ENCODE peak calls at places on chromosomes 12 and 14, in five cellular contexts. H is C1 segment of cervical spinal cord; J is activated CD4-positive, CD25-positive, alpha-beta regulatory T cell; A is Peyer's patch; F is AG09319. U is an unnamed sample.
A peak's percentile ranks its signal among the peaks of the same experiment; 100 is the strongest.

GRCh38 chr14:69693823-69694729 is 72.9 kb upstream of the SRSF5 start:
- DNase-seq in H (no peak), A (no peak), J (no peak), F (peak; percentile 18), U (no peak)

GRCh38 chr12:104741072-104741471 is 217.0 kb downstream of the SLC41A2 start:
- DNase-seq in J (no peak), F (no peak), A (no peak), H (no peak), U (no peak)

GRCh38 chr12:123237646-123238329 is 4.6 kb downstream of the MTRFR start:
- DNase-seq in A (peak; percentile 74), F (peak; percentile 34), H (no peak), J (peak; percentile 41), U (peak; percentile 45)

GRCh38 chr14:50800032-50800431 is 30.9 kb downstream of the NIN start:
- DNase-seq in F (no peak), J (no peak), A (no peak), H (no peak), U (no peak)

GRCh38 chr14:21346532-21347135 is 37.2 kb downstream of the SUPT16H start:
- DNase-seq in J (no peak), F (peak; percentile 16), H (no peak), A (no peak), U (no peak)

GRCh38 chr12:12909995-12910391 is 18.6 kb downstream of the GPRC5A start:
- DNase-seq in J (no peak), A (no peak), F (no peak), H (no peak), U (no peak)

GRCh38 chr12:77847060-77847541 is 16.4 kb downstream of the NAV3 start:
- DNase-seq in H (no peak), A (no peak), J (no peak), F (no peak), U (no peak)

GRCh38 chr12:41979574-41979973 is 165.1 kb downstream of the GXYLT1 start:
- DNase-seq in H (no peak), J (no peak), A (no peak), F (no peak), U (no peak)

GRCh38 chr12:53485955-53486729 is 13.1 kb downstream of the MAP3K12 start:
- DNase-seq in A (no peak), J (no peak), F (no peak), H (no peak), U (no peak)

GRCh38 chr12:66176105-66176504 is 6.3 kb upstream of the TMBIM4 start:
- DNase-seq in J (no peak), H (no peak), A (no peak), F (no peak), U (no peak)

GRCh38 chr12:115337693-115338543 is 653.9 kb upstream of the TBX3 start:
- DNase-seq in H (peak; percentile 24), F (peak; percentile 49), J (no peak), A (no peak), U (no peak)

GRCh38 chr12:47282206-47282605 is 202.4 kb upstream of the AMIGO2 start:
- DNase-seq in F (no peak), H (no peak), J (no peak), A (no peak), U (no peak)

GRCh38 chr12:21546721-21547120 is 20.6 kb downstream of the SPX start:
- DNase-seq in H (no peak), F (no peak), A (no peak), J (no peak), U (no peak)

GRCh38 chr14:79011091-79011919 is 841.1 kb downstream of the NRXN3 start:
- DNase-seq in F (peak; percentile 0), J (no peak), H (no peak), A (no peak), U (no peak)

GRCh38 chr12:5171701-5172100 is 128.0 kb downstream of the KCNA5 start:
- DNase-seq in A (no peak), H (no peak), J (no peak), F (peak; percentile 22), U (no peak)

GRCh38 chr12:123270380-123271181 is 1.1 kb downstream of the CDK2AP1 start:
- DNase-seq in F (no peak), H (peak; percentile 39), J (no peak), A (no peak), U (no peak)

GRCh38 chr12:131927110-131928079 is 1.7 kb upstream of the PUS1 start:
- DNase-seq in A (no peak), J (no peak), H (no peak), F (no peak), U (peak; percentile 15)

U was measured in memory B cell.